ENCODE peak calls at places on chromosomes 1 and 21, in seven cellular contexts. W is BE2C, S is foreskin fibroblast, U is WTC11, C is testis, X is hepatocyte, K is body of pancreas. A is an unnamed sample.

GRCh38 chr1:228514421-228514820 is 27.2 kb downstream of the RNF187 start:
- DNase-seq in K (no peak), X (no peak), C (no peak), U (no peak), W (no peak), S (no peak), A (no peak)

GRCh38 chr1:236336084-236336483 is 54.3 kb upstream of the ERO1B start:
- DNase-seq in K (no peak), W (no peak), U (no peak), S (no peak), X (no peak), C (no peak), A (no peak)

GRCh38 chr1:224203243-224204016 is 20.4 kb downstream of the DEGS1 start:
- DNase-seq in C (peak), U (peak), W (peak), X (no peak), S (peak), K (peak), A (no peak)

GRCh38 chr1:6171546-6172124 is 8.5 kb downstream of the CHD5 start:
- DNase-seq in U (peak), C (no peak), X (no peak), S (peak), K (no peak), W (peak), A (peak)

GRCh38 chr21:42724226-42724920 is 71.0 kb downstream of the PDE9A start:
- DNase-seq in X (peak), C (no peak), U (no peak), K (no peak), W (no peak), S (peak), A (no peak)

GRCh38 chr1:167499657-167500056 is 18.7 kb downstream of the CD247 start:
- DNase-seq in K (no peak), C (no peak), U (no peak), S (no peak), X (no peak), W (no peak), A (no peak)

GRCh38 chr21:34642211-34643075 is 26.4 kb upstream of the CLIC6 start:
- DNase-seq in X (no peak), S (no peak), W (no peak), U (no peak), C (no peak), K (no peak), A (no peak)

GRCh38 chr1:114428083-114428754 is 82.8 kb downstream of the TRIM33 start:
- DNase-seq in C (no peak), W (no peak), K (no peak), U (no peak), X (peak), S (peak), A (no peak)

GRCh38 chr1:5410652-5411051 is 581.6 kb downstream of the NPHP4 start:
- DNase-seq in K (no peak), U (no peak), C (no peak), X (no peak), W (no peak), S (no peak), A (no peak)

GRCh38 chr1:31166462-31166861 is 73.2 kb downstream of the NKAIN1 start:
- DNase-seq in S (no peak), U (no peak), C (no peak), K (no peak), W (no peak), X (no peak), A (no peak)

GRCh38 chr1:168291222-168291824 is 10.6 kb downstream of the TBX19 start:
- DNase-seq in W (no peak), X (no peak), C (no peak), K (no peak), U (no peak), S (no peak), A (no peak)

GRCh38 chr21:42833859-42834729 is 45.2 kb downstream of the WDR4 start:
- DNase-seq in K (no peak), U (no peak), C (no peak), W (no peak), S (no peak), X (no peak), A (no peak)

GRCh38 chr1:161706483-161707347 is at the start of gene FCRLA:
- DNase-seq in C (no peak), X (peak), K (no peak), W (no peak), U (no peak), S (peak), A (no peak)

GRCh38 chr1:150479370-150479769 is 7.8 kb upstream of the TARS2 start:
- DNase-seq in K (no peak), U (no peak), W (no peak), X (no peak), S (no peak), C (no peak), A (no peak)

GRCh38 chr1:172325562-172325961 is 94.9 kb upstream of the C1orf105 start:
- DNase-seq in U (no peak), X (peak), S (peak), W (no peak), K (no peak), C (no peak), A (no peak)

GRCh38 chr1:237562247-237562823 is 328.4 kb downstream of the ZP4 start:
- DNase-seq in W (peak), C (no peak), U (no peak), K (no peak), X (peak), S (peak), A (no peak)

GRCh38 chr1:13699936-13700520 is at the start of gene PRDM2:
- DNase-seq in S (peak), U (peak), K (peak), X (peak), C (peak), W (peak), A (peak)

GRCh38 chr1:178649582-178650350 is 75.3 kb upstream of the RALGPS2 start:
- DNase-seq in C (no peak), K (no peak), X (no peak), S (no peak), U (no peak), W (no peak), A (no peak)

GRCh38 chr1:174021611-174022079 is 512 bp downstream of the RC3H1 start:
- DNase-seq in U (peak), C (peak), K (peak), W (peak), S (peak), X (peak), A (peak)

DNA sequence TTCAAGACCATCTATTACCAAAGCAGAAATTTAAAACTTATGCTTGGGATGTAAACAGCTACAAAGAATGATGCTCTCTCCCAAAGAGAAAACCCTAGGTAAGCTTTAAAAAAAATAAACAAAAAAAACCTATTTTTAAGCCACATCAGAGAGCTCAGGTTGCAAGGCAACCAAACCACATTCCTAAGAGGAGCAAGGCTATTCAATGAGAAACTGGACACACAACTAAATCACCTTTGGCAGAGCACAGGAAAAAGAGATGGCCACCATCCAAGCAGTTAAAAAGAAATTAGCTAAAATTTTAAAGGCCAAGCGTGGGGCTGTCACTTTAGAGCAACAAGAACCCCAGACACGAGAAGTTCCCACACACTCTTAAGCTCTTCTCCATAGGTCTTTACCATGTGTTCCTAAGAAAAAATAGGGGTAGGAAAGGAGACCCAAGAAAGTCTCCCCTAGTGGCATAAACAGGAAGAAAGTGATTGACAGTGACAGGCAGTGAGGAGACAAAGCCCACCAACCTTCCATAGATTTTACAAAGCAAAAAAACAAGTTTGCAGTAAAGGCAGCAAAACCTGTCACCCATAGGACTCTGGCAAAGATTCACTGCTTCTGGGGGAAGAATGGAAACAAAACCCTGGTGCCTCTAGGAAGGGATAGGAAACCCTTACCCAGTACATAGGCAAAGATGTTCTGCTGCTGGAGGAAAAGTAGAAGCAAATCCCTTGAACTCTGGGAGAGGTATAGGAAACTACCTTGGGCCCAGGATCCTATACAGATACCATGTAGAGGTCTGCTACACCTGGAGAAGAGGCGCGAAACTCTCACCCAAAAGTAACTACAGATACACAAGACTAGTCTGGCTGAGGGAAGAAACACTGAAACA is 68.5 kb downstream of the FOXJ3 start:
- DNase-seq in S (no peak), X (no peak), U (no peak), C (no peak), W (no peak), K (peak), A (no peak)
- TF ChIP-seq CTCF in S (no peak), X (no peak), U (no peak), C (no peak), W (no peak), K (no peak), A (no peak)

GRCh38 chr21:37219766-37220432 is 47.2 kb downstream of the VPS26C start:
- DNase-seq in U (no peak), K (no peak), W (no peak), S (no peak), C (peak), X (no peak), A (no peak)

GRCh38 chr21:37224861-37225260 is 42.3 kb downstream of the VPS26C start:
- DNase-seq in X (no peak), U (no peak), C (no peak), S (no peak), W (no peak), K (no peak), A (no peak)

GRCh38 chr21:37223804-37224345 is 43.3 kb downstream of the VPS26C start:
- DNase-seq in S (no peak), W (no peak), K (no peak), X (no peak), C (peak), U (no peak), A (no peak)

GRCh38 chr21:37220981-37221664 is 46.0 kb downstream of the VPS26C start:
- DNase-seq in U (peak), C (peak), S (peak), W (peak), X (peak), K (peak), A (peak)

GRCh38 chr21:37220433-37220980 is 46.6 kb downstream of the VPS26C start:
- DNase-seq in S (peak), W (no peak), U (peak), C (peak), K (peak), X (no peak), A (no peak)
- TF ChIP-seq CTCF in S (no peak), W (peak), U (no peak), C (no peak), K (peak), X (no peak), A (no peak)

DNA sequence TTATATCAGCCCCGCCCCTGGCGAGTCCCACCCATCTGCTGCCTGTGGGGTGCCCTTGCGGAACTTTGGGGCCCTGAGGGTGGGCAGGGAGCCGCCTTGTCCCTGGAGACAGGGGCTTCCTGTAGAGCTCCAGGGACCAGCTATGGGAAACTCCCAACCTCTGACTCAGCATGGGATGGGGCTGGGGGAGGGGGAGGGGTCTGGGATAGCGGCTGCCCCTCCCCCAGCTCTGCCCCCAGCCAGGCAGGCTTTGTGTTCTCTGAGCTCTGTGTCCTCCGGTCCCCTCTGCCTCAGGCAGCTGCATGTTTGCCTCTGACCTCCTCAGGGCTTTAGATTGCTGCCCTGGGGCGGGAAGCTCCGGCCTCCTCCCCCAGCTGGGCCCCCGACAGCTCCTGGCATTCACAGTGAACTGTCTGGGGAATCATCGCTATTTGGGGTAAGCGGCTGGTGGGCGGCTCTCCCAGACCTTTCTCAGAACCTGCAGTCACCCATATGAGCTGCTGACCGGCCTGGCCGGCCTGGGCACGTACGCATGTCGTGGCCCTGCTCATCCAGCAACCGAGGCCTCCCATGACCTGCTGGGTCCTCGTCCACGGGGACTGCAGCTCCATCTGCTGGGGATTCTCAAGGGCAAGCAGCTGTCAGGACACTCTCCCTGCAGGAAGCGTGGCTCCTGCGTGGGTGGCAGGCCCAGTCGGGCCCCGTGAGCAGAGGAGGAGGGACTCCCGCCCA is 17.1 kb downstream of the ARHGEF16 start:
- DNase-seq in C (peak), W (peak), X (peak), K (no peak), S (peak), U (peak), A (peak)
- TF ChIP-seq CTCF in C (peak), W (peak), X (peak), K (no peak), S (peak), U (no peak), A (no peak)

DNA sequence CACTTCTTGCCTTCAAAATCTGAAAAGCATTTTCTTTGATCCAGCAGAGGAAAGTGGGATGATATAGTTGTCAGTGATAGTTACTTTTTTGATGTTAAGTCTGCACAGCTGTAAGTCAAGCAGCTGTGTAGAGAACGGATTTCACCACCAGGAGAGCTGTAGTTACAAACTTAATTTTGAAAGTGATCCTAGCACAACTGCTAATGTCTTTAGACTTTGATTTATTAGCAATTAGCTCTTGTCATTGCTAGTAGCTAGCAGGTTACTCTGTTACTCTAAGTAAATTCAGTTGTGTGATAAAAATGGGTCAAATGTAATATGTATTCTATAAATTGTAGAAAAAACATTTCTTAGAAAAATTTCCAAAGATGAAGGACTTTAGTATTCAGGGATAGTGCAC is 46.0 kb downstream of the ALG6 start:
- DNase-seq in S (no peak), U (no peak), W (no peak), X (no peak), C (no peak), K (no peak), A (no peak)
- TF ChIP-seq CTCF in S (no peak), U (no peak), W (no peak), X (no peak), C (no peak), K (no peak), A (no peak)

GRCh38 chr1:219806642-219807041 is 121.7 kb downstream of the SLC30A10 start:
- DNase-seq in S (no peak), C (no peak), U (no peak), W (no peak), X (no peak), K (no peak), A (no peak)
- TF ChIP-seq CTCF in S (no peak), C (no peak), U (no peak), W (no peak), X (no peak), K (no peak), A (no peak)

GRCh38 chr1:214551436-214552173 is at the start of gene PTPN14:
- DNase-seq in C (peak), U (peak), K (peak), W (peak), X (peak), S (peak), A (peak)

GRCh38 chr1:214549604-214550338 is 1.6 kb downstream of the PTPN14 start:
- DNase-seq in S (peak), K (no peak), X (peak), W (no peak), U (no peak), C (no peak), A (no peak)

GRCh38 chr1:214548988-214549387 is 2.4 kb downstream of the PTPN14 start:
- DNase-seq in C (peak), S (peak), K (peak), U (no peak), X (no peak), W (no peak), A (no peak)

GRCh38 chr1:214551052-214551435 is 358 bp downstream of the PTPN14 start:
- DNase-seq in C (peak), S (peak), U (peak), K (peak), W (peak), X (peak), A (peak)

DNA sequence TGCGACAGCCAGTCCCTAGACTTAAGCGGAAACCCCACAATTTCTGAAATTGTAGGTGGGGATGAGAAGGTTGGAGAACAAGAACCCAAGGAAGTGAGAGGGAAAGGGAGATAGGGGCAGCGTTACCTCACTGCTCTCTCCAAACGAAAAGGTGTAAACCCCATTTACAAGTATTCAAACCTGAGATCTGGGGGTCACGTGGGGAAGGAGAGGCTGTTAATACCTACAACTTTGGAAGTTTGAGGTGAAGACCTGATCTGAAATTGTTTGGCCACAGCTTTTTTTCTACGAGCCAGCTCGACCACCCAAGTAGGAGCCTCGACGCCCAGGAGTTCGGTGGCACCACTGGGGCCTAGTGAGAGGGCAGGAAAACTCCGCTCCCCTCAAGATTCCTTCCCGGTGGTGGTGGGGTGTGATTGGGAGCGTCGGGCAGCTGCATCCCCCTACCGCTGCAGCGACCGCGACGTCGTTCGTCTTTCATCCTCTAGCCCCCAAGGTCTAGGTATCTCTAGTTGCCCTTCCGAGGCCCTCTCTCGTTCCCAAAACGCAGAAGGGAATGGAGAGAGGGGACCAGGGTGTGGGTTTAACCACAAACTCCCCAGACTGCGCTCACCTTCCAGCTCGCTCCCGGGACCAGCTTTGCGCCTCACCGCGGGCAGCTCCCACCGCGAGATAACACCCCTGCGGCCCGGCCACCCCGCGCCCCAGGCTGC is 907 bp downstream of the PTPN14 start:
- DNase-seq in C (no peak), K (no peak), U (no peak), X (no peak), S (no peak), W (no peak), A (no peak)
- TF ChIP-seq CTCF in C (no peak), K (no peak), U (no peak), X (no peak), S (no peak), W (no peak), A (no peak)